ENCODE peak calls at places on chromosomes 4 and X, in six cellular contexts. H is fibroblast of lung, M is PC-3, W is IMR-90, B is SK-N-SH, V is PC-9. X is an unnamed sample.

GRCh38 chrX:120664081-120664480 is 34.2 kb upstream of the C1GALT1C1 start:
- DNase-seq in M (peak), V (no peak), B (no peak), H (peak), W (peak), X (no peak)

GRCh38 chrX:101408530-101408836 is 461 bp downstream of the HNRNPH2 start:
- DNase-seq in W (no peak), M (no peak), B (no peak), V (no peak), H (no peak), X (no peak)

GRCh38 chrX:68870357-68870756 is 41.5 kb downstream of the EFNB1 start:
- DNase-seq in V (no peak), H (no peak), M (no peak), W (no peak), B (no peak), X (no peak)

GRCh38 chr4:87097075-87097474 is 123.3 kb downstream of the KLHL8 start:
- DNase-seq in V (no peak), B (no peak), M (no peak), H (no peak), W (no peak), X (peak)

GRCh38 chr4:131119661-131120060 is 2023.7 kb downstream of the C4orf33 start:
- DNase-seq in W (no peak), H (no peak), V (no peak), M (no peak), B (no peak), X (no peak)

GRCh38 chr4:84917087-84917821 is 49.2 kb downstream of the WDFY3 start:
- DNase-seq in M (no peak), W (peak), H (no peak), V (no peak), B (no peak), X (no peak)

GRCh38 chr4:55851885-55852284 is 1.6 kb upstream of the EXOC1 start:
- DNase-seq in V (peak), M (peak), H (no peak), B (no peak), W (no peak), X (no peak)

GRCh38 chr4:76488905-76489798 is 54.1 kb downstream of the SHROOM3 start:
- DNase-seq in V (no peak), M (no peak), B (no peak), H (peak), W (peak), X (no peak)

GRCh38 chr4:93467484-93468155 is 360.9 kb upstream of the ATOH1 start:
- DNase-seq in M (no peak), V (no peak), W (no peak), H (no peak), B (no peak), X (peak)

GRCh38 chrX:29478336-29479069 is 736.9 kb upstream of the MAGEB2 start:
- DNase-seq in V (peak), B (peak), M (peak), H (peak), W (peak), X (peak)

GRCh38 chr4:183177001-183177400 is 77.9 kb downstream of the WWC2 start:
- DNase-seq in M (peak), B (no peak), W (no peak), H (no peak), V (no peak), X (no peak)
- H2AFZ ChIP-seq in M (no peak), B (no peak), W (no peak), H (no peak), V (no peak), X (no peak)

GRCh38 chr4:158411180-158411721 is 110.4 kb upstream of the RXFP1 start:
- DNase-seq in B (no peak), V (no peak), H (no peak), M (no peak), W (no peak), X (no peak)

GRCh38 chr4:158410272-158410671 is 111.4 kb upstream of the RXFP1 start:
- DNase-seq in W (peak), B (no peak), M (peak), H (peak), V (no peak), X (peak)
- TF ChIP-seq CTCF in W (peak), B (no peak), M (peak), H (no peak), V (peak), X (peak)

GRCh38 chr4:154807042-154807630 is 26.1 kb downstream of the RBM46 start:
- DNase-seq in W (peak), B (peak), H (peak), V (no peak), M (peak), X (peak)
- H3K4me3 ChIP-seq in W (no peak), B (no peak), H (no peak), V (no peak), M (peak), X (no peak)

DNA sequence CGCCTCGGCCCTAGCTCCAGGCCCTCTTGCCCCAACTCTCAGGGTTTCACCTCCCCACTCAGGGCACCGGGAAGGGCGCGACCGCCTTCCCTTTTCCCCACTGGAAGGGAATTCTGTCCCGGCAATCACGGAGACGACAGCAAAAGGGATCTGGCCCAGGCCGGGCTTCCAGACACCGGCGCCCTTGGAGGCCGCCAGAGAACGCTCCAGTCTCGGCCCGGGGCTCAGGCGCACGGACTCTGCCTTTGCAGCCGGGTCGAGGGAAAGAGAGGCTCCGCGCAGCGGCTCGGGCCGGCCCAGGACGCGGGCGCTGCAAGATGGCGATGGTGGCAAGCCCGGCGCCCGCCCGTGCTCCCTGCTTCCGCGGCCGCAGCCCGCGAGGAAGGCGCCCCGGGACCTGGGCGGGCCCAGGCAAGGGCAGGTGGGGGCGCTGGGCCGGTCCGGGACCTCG is 1.1 kb downstream of the CTBP1 start:
- DNase-seq in B (no peak), W (no peak), V (no peak), H (no peak), M (no peak), X (no peak)
- H2AFZ ChIP-seq in B (no peak), W (peak), V (peak), H (no peak), M (no peak), X (peak)

GRCh38 chr4:186554890-186555827 is at the start of gene MTNR1A:
- DNase-seq in H (peak), W (no peak), B (peak), M (no peak), V (no peak), X (peak)
- TF ChIP-seq CTCF in H (no peak), W (peak), B (no peak), M (no peak), V (no peak), X (peak)

DNA sequence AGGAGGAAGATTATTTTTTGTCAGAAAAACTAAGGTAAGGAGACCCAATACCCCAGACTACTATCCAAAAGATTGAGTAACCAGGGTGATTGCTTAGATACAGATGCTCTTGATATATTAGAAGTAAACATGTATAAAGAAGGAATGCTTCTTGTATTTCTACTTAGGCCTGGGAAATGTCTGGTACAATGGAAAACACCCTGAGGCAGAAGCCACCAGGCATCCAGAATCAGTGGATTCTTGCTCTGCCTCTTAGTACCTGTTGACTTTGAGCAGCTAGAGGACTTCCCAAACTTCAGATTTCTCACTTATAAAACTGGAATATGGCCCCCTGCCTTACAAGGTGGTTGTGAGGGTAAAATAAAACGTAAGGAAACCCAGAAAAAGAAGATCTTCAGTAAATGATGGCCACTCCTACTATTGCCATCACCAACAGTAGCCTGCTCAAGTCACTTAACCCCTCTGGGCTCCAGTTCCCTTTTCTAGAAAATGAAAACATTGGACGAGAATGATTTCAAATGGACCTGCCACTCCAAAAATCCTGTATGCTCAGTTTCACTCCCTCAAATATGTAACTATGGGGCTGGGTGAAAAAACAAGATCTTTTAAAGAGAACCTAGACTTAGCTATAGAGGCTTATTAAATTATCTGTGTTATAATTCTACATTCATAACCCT is 56.6 kb downstream of the AMELX start:
- DNase-seq in H (no peak), W (no peak), B (no peak), M (no peak), V (no peak), X (no peak)
- H3K4me3 ChIP-seq in H (no peak), W (no peak), B (no peak), M (no peak), V (no peak), X (no peak)

DNA sequence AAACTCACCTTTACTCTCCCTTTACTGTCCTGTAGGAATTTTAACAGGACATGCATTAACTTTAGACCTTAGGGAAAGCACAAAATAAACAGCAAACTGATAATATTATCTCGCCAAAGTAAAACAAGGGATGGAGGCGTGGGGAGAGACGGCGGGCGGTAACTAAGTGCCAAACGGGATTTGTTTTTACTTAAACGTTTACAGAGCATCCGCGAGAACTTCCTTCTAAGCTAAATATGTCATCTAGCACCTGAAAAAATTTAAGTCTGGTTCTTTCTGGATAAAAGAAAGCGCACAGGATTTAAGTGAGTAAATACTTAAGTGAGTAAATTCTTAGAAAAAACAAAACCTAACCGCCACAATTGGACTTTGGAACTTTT is 108.5 kb downstream of the SPRY1 start:
- DNase-seq in V (no peak), M (peak), W (peak), B (no peak), H (peak), X (peak)
- H2AFZ ChIP-seq in V (peak), M (peak), W (peak), B (peak), H (peak), X (peak)

X was measured in neural progenitor cell.